ENCODE peak calls at places on chromosomes 4 and X, in seven cellular contexts. F is progenitor cell of endocrine pancreas; K is AG10803; U is GM20000; B is fibroblast of lung; D is left ventricle myocardium inferior; H is CD8-positive, alpha-beta T cell. J is an unnamed sample.

GRCh38 chr4:110514889-110515479 is 39.0 kb downstream of the ENPEP start:
- DNase-seq in F (no peak), U (peak), K (peak), B (peak), H (no peak), D (no peak), J (no peak)

GRCh38 chrX:20965270-20966044 is 408.8 kb upstream of the CNKSR2 start:
- DNase-seq in K (peak), F (no peak), U (no peak), D (no peak), H (no peak), B (no peak), J (no peak)

GRCh38 chrX:107716045-107716684 is 59.4 kb downstream of the TSC22D3 start:
- DNase-seq in F (peak), D (no peak), K (peak), U (peak), H (no peak), B (peak), J (no peak)

GRCh38 chr4:97953171-97953570 is 190.1 kb downstream of the STPG2 start:
- DNase-seq in H (no peak), U (no peak), K (no peak), F (no peak), B (no peak), D (no peak), J (no peak)

GRCh38 chr4:25834411-25835107 is 28.2 kb downstream of the SEL1L3 start:
- DNase-seq in H (no peak), B (no peak), D (no peak), F (no peak), U (no peak), K (no peak), J (no peak)

GRCh38 chr4:16111533-16111932 is 27.7 kb upstream of the PROM1 start:
- DNase-seq in F (no peak), H (no peak), U (no peak), D (no peak), B (no peak), K (no peak), J (no peak)

GRCh38 chr4:83431200-83431599 is 24.4 kb downstream of the HELQ start:
- DNase-seq in H (no peak), B (no peak), U (no peak), K (no peak), D (no peak), F (no peak), J (no peak)

GRCh38 chr4:8247047-8247930 is 22.3 kb upstream of the HTRA3 start:
- DNase-seq in F (no peak), H (no peak), U (no peak), D (peak), K (no peak), B (no peak), J (no peak)

GRCh38 chr4:99946346-99947189 is at the start of gene DNAJB14:
- DNase-seq in H (peak), B (peak), K (peak), F (peak), D (peak), U (peak), J (peak)

GRCh38 chrX:84188320-84188834 is 378 bp upstream of the RPS6KA6 start:
- DNase-seq in U (no peak), D (peak), H (peak), F (peak), B (peak), K (peak), J (peak)

GRCh38 chr4:3045500-3045850 is 28.9 kb downstream of the HTT-AS start:
- DNase-seq in U (peak), D (peak), B (peak), K (peak), H (peak), F (no peak), J (peak)

GRCh38 chrX:46255066-46255465 is 290.2 kb downstream of the ZNF674 start:
- DNase-seq in F (no peak), H (no peak), D (no peak), B (no peak), U (no peak), K (peak), J (no peak)

GRCh38 chr4:125758438-125758837 is 443.7 kb downstream of the FAT4 start:
- DNase-seq in D (no peak), H (no peak), K (no peak), B (no peak), F (no peak), U (no peak), J (no peak)

GRCh38 chr4:183968502-183968901 is 63.4 kb downstream of the STOX2 start:
- DNase-seq in U (no peak), H (no peak), D (no peak), B (no peak), F (no peak), K (no peak), J (no peak)

GRCh38 chr4:82282875-82283274 is 90.9 kb downstream of the HNRNPD start:
- DNase-seq in D (no peak), B (no peak), H (no peak), K (no peak), F (no peak), U (no peak), J (no peak)

GRCh38 chr4:82287720-82288119 is 86.1 kb downstream of the HNRNPD start:
- DNase-seq in K (no peak), F (no peak), H (no peak), B (no peak), U (no peak), D (no peak), J (no peak)

GRCh38 chr4:82284475-82284857 is 89.3 kb downstream of the HNRNPD start:
- DNase-seq in F (no peak), H (no peak), U (no peak), K (peak), B (peak), D (no peak), J (no peak)

DNA sequence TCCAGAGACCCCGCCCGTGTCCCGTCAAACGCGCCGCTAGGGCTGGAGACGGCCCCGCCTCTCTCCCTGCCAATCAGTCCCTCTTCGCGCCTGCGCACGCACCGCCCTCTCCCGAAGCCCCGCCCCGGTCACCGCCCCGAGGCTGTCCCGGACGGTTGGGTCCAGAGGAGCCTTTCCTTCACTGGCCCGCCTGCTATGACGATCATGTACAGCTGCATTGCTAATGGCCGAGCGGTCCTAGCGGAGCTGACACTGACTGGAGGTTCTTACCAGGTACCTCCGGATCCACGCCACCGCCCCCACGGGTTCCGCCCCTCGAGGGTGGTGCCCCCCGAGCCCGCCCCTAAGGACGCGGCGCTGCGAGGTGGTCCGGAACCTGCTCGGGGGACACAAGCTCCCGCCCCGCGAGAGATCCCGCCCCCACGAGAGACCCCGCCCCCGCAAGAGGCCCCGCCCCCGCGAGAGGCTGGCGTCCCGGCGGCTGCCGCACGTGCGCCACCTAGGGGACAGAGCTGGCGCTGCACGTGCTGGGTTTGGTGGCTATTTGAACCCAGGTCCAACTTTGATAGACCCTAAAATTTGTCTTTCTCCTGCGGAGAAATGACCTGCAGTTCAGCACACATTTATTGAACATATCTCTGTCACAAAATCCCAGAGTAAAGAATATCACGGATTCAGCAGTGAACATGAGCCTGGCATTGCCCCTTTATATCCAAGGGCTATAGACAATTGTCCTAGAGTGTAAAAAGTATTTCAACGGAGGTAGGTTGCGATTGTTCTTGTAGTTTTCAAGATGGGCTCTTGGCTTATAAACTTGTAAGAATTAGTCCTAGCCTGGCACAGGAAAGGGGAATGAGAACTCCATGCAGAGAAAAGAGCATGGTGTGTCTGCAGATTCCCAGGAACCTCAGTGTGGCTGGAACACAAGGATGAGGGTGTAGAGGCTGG is 88.7 kb downstream of the HNRNPD start:
- DNase-seq in F (peak), K (peak), U (peak), B (peak), H (peak), D (peak), J (peak)
- TF ChIP-seq CTCF in F (peak), K (peak), U (peak), B (peak), H (peak), D (peak), J (peak)

GRCh38 chr4:55183926-55184599 is 58.7 kb upstream of the KDR start:
- DNase-seq in B (peak), U (no peak), H (no peak), F (no peak), D (no peak), K (peak), J (no peak)

GRCh38 chr4:55181606-55182005 is 56.2 kb upstream of the KDR start:
- DNase-seq in B (peak), K (no peak), D (no peak), U (no peak), F (no peak), H (no peak), J (no peak)

GRCh38 chr4:55184600-55185523 is 59.5 kb upstream of the KDR start:
- DNase-seq in D (peak), U (peak), F (no peak), K (peak), B (peak), H (peak), J (peak)

GRCh38 chr4:55186700-55187099 is 61.3 kb upstream of the KDR start:
- DNase-seq in F (no peak), K (no peak), B (no peak), H (no peak), D (no peak), U (no peak), J (no peak)

GRCh38 chr4:55186123-55186522 is 60.7 kb upstream of the KDR start:
- DNase-seq in D (no peak), B (no peak), K (no peak), U (no peak), H (no peak), F (no peak), J (no peak)
- TF ChIP-seq CTCF in D (peak), B (no peak), K (no peak), U (no peak), H (no peak), F (peak), J (no peak)

GRCh38 chrX:138745215-138745614 is 33.7 kb upstream of the FGF13 start:
- DNase-seq in K (peak), B (peak), H (no peak), F (peak), U (peak), D (no peak), J (peak)

GRCh38 chrX:138748480-138748879 is 37.0 kb upstream of the FGF13 start:
- DNase-seq in B (no peak), U (no peak), D (no peak), F (no peak), K (peak), H (no peak), J (no peak)
- TF ChIP-seq CTCF in B (no peak), U (no peak), D (peak), F (peak), K (peak), H (no peak), J (peak)

GRCh38 chrX:40272786-40273185 is 175.0 kb upstream of the BCOR start:
- DNase-seq in F (no peak), K (no peak), D (no peak), U (no peak), B (no peak), H (no peak), J (no peak)
- TF ChIP-seq CTCF in F (no peak), K (no peak), D (no peak), U (no peak), B (no peak), H (no peak), J (no peak)

DNA sequence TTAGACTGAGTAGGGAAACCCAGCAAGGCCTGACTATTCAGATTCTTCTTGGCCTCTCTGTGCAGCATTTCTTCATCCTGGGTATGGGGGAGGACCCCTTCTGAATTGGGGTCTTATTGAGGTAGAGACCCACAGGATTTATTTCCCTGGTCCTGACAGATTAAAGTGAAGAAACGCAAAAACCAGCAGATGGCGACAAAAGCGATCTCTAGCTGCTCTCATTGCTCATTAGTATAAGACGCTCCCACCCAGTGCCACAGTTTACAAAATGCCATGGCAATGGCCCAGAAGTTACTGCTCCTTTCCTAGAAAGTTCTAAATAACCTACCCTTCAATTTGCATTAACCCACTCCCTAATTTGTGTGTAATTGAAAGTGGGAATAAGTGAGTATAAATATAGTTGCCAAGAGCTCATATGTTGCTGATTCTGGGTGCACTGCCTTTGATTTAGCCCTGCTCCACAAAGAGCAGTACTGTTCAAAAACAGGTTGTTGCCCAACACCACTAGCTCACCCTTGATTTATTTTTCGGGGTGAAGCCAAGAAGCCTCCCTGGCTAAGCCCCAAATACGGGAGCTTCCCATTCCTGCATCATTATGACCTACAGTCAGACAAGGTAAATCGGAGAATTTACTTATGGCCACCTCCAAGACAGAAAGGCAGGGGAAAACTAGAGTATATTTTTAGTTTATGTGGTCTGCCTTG is 3.7 kb upstream of the BEX4 start:
- DNase-seq in H (peak), D (no peak), K (peak), B (peak), F (no peak), U (peak), J (peak)
- TF ChIP-seq CTCF in H (peak), D (peak), K (peak), B (peak), F (peak), U (no peak), J (peak)

DNA sequence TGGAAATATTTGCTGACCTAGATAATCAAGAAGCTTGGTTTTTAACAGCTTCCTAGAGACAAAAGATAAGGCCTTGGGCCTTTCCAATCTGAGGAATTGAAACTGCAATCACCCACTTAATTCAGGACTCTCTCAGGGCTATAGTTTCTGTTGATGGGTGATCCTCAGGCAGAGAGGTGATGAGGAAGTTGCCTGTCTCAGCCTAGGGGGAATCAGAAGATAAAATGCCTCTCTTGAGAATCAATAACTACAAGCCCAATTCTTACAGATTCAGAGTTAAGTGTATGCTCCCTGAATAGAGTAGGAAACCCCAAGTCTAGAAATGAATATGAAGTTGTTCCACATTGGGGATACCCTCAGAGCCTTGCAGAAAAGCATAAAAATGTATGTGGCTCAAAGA is 45.5 kb downstream of the NFKB1 start:
- DNase-seq in H (no peak), F (no peak), D (no peak), B (no peak), K (no peak), U (no peak), J (no peak)
- TF ChIP-seq CTCF in H (no peak), F (no peak), D (no peak), B (no peak), K (no peak), U (no peak), J (no peak)

GRCh38 chrX:17939724-17940123 is 78.6 kb upstream of the RAI2 start:
- DNase-seq in U (no peak), F (no peak), H (no peak), D (no peak), B (no peak), K (no peak), J (no peak)

GRCh38 chrX:17944833-17945497 is 83.9 kb upstream of the RAI2 start:
- DNase-seq in U (peak), D (no peak), H (no peak), K (peak), F (no peak), B (no peak), J (peak)
- TF ChIP-seq CTCF in U (peak), D (peak), H (peak), K (peak), F (peak), B (peak), J (peak)

GRCh38 chr4:162506253-162506652 is 342.5 kb upstream of the FSTL5 start:
- DNase-seq in F (no peak), U (no peak), B (peak), H (no peak), D (no peak), K (peak), J (no peak)

GRCh38 chr4:162509333-162509732 is 345.5 kb upstream of the FSTL5 start:
- DNase-seq in K (no peak), U (no peak), F (no peak), H (no peak), D (no peak), B (no peak), J (no peak)

GRCh38 chr4:162510937-162511336 is 347.1 kb upstream of the FSTL5 start:
- DNase-seq in H (no peak), B (no peak), F (no peak), U (no peak), K (no peak), D (no peak), J (no peak)

GRCh38 chr4:162510115-162510514 is 346.3 kb upstream of the FSTL5 start:
- DNase-seq in K (no peak), B (no peak), F (no peak), H (no peak), U (no peak), D (no peak), J (no peak)
- TF ChIP-seq CTCF in K (no peak), B (no peak), F (no peak), H (no peak), U (no peak), D (no peak), J (no peak)

GRCh38 chr4:87390931-87391782 is at the start of gene HSD17B11:
- DNase-seq in U (peak), D (peak), K (peak), H (peak), B (peak), F (peak), J (peak)
- TF ChIP-seq CTCF in U (no peak), D (peak), K (peak), H (no peak), B (peak), F (no peak), J (no peak)

DNA sequence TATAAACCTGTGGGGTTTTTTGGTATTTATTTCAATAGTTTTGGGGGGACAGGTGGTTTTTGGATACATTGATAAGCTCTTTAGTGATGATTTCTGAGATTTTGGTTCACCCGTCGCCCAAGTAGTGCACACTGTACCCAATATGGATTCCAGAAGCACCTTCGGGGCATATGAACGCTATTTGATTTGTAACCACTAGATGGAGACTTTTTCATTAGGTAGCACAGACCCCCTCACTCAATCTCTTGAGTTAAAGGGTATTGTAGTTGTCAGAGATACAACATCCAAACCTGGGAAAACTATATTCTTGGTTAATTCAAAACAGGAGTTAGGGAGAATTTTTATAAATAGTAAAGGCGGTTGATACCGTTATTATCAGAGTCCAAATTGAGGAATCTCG is 79.8 kb downstream of the SPANXN3 start:
- DNase-seq in H (no peak), B (no peak), D (no peak), K (no peak), U (no peak), F (no peak), J (no peak)
- TF ChIP-seq CTCF in H (no peak), B (no peak), D (peak), K (no peak), U (no peak), F (peak), J (peak)

J was measured in GM13976.